ENCODE peak calls at places on chromosomes 4 and X, in four cellular contexts. Z is lower lobe of right lung, Q is trophoblast cell, C is suprapubic skin. T is an unnamed sample. For H3K36me3 and H3K4me1, the result is how much of the 10 kb centered on the place peaks cover.

GRCh38 chr4:112266823-112267222 is 18.9 kb downstream of the TIFA start:
- DNase-seq in Z (no peak), C (no peak), Q (peak), T (no peak)

GRCh38 chr4:167873536-167873935 is 218.8 kb upstream of the ANXA10 start:
- DNase-seq in Q (peak), Z (no peak), C (no peak), T (no peak)

GRCh38 chr4:183205193-183205592 is 106.1 kb downstream of the WWC2 start:
- DNase-seq in Q (no peak), C (no peak), Z (no peak), T (no peak)

GRCh38 chr4:183356931-183357675 is 34.9 kb upstream of the CLDN24 start:
- DNase-seq in C (peak), Q (peak), Z (no peak), T (peak)

GRCh38 chr4:8038702-8039251 is 99.1 kb upstream of the AFAP1 start:
- DNase-seq in Q (no peak), Z (no peak), C (no peak), T (no peak)

GRCh38 chr4:87152310-87153061 is 67.9 kb downstream of the KLHL8 start:
- DNase-seq in C (no peak), Q (peak), Z (no peak), T (no peak)

GRCh38 chrX:12704706-12705105 is 86.5 kb upstream of the PRPS2 start:
- DNase-seq in Z (no peak), C (no peak), Q (no peak), T (no peak)

GRCh38 chr4:114026447-114026846 is 47.0 kb upstream of the ARSJ start:
- DNase-seq in Z (no peak), C (no peak), Q (no peak), T (no peak)

GRCh38 chr4:119113033-119113655 is 22.5 kb upstream of the MYOZ2 start:
- DNase-seq in Z (no peak), Q (peak), C (no peak), T (no peak)

DNA sequence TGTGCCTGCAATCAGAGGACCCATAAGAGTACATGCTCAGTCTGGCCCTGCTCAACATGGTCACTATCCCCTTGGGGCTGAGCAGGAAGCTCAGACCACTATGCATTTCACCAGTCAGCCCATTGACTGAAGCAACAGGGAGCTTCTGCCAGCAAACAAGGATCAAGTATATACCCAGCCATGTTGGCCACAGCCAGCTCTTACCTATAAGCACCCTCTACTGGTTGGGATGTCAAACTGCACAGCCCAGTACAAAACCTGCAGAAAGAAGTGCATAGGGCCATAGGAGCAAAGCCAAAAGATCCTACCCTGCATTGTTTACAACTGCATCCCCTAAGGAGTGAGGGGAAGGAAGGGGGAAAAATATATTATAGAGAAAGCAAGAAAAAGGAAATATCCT is 214.4 kb upstream of the CPEB2 start:
- DNase-seq in Q (peak), Z (no peak), C (no peak), T (no peak)
- H3K36me3 ChIP-seq in Q (under half), Z (under half), C (under half), T (under half)

GRCh38 chr4:153537493-153537960 is 71.4 kb downstream of the TMEM131L start:
- DNase-seq in C (no peak), Z (no peak), Q (peak), T (no peak)
- H3K4me1 ChIP-seq in C (under half), Z (under half), Q (under half), T (under half)

GRCh38 chr4:10080874-10081606 is 35.6 kb downstream of the WDR1 start:
- DNase-seq in Q (no peak), C (peak), Z (peak), T (no peak)

GRCh38 chr4:10078481-10079233 is 37.9 kb downstream of the WDR1 start:
- DNase-seq in Z (peak), Q (no peak), C (no peak), T (peak)

GRCh38 chr4:10077492-10078335 is 38.9 kb downstream of the WDR1 start:
- DNase-seq in C (no peak), Q (no peak), Z (peak), T (peak)

GRCh38 chr4:10079951-10080873 is 36.4 kb downstream of the WDR1 start:
- DNase-seq in Q (no peak), C (peak), Z (peak), T (peak)

GRCh38 chr4:10079256-10079655 is 37.3 kb downstream of the WDR1 start:
- DNase-seq in C (no peak), Q (no peak), Z (peak), T (peak)
- H3K36me3 ChIP-seq in C (half or more), Q (half or more), Z (half or more), T (half or more)

DNA sequence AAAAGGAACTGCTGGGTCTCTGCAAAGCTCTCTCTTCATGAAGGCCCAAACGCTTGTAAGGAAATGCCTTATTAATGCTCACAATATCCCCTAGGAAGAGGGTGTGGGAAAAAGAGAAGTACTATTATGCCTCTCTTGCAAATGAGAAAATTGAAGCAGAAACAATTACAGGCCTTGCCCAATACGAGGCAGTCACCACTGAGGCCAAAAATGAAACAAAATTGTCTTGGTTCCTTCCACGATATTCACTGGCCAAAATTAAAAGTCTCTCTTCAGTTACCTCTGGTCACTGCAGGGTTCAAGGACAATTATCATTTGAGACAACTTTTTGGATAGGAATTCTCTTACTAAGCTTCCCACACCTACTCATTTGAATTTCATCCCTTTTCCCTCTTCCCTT is 3.1 kb downstream of the SCARB2 start:
- DNase-seq in C (no peak), Q (no peak), Z (no peak), T (no peak)
- H3K4me1 ChIP-seq in C (half or more), Q (under half), Z (half or more), T (under half)

DNA sequence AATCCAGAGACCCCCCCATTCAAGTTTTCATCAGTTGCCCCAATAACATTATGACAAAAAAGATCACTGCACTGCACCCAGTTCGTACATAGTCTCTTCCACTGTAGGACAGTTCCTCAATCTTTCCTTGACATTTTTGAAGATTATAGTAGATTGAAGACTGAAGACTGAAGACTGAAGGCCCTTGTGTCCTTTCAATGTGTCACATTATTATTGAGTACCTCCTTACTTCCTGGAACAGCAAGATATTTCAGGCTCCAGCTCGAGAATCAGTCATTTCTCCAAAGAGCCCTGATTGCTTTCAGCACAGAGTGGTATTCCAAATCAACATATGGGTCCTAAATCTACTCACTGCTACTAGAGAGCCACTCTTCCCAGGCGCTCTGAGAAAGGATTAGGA is 75.0 kb downstream of the MANBA start:
- DNase-seq in Q (no peak), Z (no peak), C (no peak), T (no peak)
- H3K36me3 ChIP-seq in Q (under half), Z (under half), C (under half), T (under half)

DNA sequence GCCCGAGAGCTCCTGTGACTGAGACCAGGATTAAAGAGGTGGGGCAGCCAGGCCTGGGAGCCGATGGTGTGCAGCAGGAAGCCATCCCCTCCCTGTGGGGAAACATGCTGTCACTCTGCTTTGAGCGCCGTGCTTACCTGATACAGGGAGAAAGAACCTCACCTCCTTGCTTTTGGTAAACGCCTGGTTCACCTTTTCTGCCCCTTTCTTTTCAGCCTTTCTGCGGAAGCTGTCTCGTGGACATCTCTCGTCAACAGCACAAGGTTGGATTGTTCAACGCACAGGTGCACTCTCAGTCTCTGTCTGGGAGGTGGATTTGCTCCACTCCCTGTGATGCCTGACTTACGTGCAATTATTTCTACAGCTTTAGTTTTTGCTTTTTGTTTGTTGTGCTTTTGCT is 12.0 kb downstream of the ZFYVE28 start:
- DNase-seq in C (no peak), Q (no peak), Z (no peak), T (no peak)
- H3K4me1 ChIP-seq in C (under half), Q (under half), Z (under half), T (under half)

GRCh38 chr4:184424279-184424678 is 50.1 kb downstream of the IRF2 start:
- DNase-seq in C (no peak), Q (no peak), Z (no peak), T (no peak)
- H3K36me3 ChIP-seq in C (under half), Q (under half), Z (half or more), T (under half)

DNA sequence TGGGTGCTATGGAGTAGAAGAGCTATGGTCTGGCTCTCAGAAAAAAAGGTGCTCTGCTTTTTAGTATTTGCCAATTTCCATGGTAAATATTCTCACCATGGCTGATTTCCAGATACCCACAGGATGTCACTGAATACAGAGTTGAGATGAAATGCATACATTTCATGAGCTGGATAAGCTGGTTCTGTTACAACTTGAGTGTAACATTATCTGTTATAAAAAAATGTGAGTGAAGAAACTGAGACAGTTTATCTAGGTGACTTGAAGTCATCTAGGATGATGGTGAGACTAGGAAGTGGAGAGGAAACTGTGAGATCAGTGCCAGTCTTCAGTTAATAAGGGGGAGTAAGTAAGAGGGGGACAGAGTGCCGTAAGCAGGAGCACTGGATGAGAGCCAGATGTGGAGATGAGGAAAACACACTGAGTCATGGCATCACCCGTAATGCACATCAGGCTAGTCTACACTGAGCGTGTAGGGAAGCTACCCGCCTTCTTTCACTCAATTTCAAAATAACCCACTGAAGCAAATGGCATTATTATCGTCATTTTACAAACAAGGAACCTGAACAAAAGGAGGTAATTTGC is 5.0 kb downstream of the HPSE start:
- DNase-seq in Z (no peak), Q (peak), C (no peak), T (no peak)
- H3K4me1 ChIP-seq in Z (under half), Q (under half), C (under half), T (under half)

GRCh38 chr4:145513020-145513621 is 31.5 kb downstream of the SMAD1 start:
- DNase-seq in C (no peak), Q (no peak), Z (no peak), T (no peak)
- H3K36me3 ChIP-seq in C (under half), Q (under half), Z (under half), T (under half)